ENCODE peak calls at places on chromosome X, in eight cellular contexts. Y is upper lobe of right lung; O is amniotic stem cell; S is stimulated activated CD4-positive, alpha-beta T cell treated with anti-CD3 and anti-CD28 coated beads, TNF-alpha, amount 100 ng/mL, for 48 hours; E is activated CD4-positive, CD25-positive, alpha-beta regulatory T cell treated with anti-CD3 and anti-CD28 coated beads, Interleukin-2, amount 50 U/mL, for 72 hours; Z is fibroblast of lung; I is DMS 273 treated with DMSO at 0.1 percent for 48 hours; G is lower lobe of right lung. D is an unnamed sample.

GRCh38 chrX:1673337-1673736 is 58.5 kb downstream of the ASMT start:
- DNase-seq in O (no peak), Y (peak; percentile 22), S (no peak), G (no peak), E (no peak), Z (no peak), I (no peak), D (peak; percentile 34)

GRCh38 chrX:39721570-39722279 is 376.0 kb downstream of the BCOR start:
- DNase-seq in Z (peak; percentile 87), E (no peak), I (no peak), Y (no peak), S (no peak), G (no peak), O (no peak), D (peak; percentile 83)

GRCh38 chrX:138298268-138298667 is 413.2 kb downstream of the FGF13 start:
- DNase-seq in E (no peak), I (no peak), Y (no peak), Z (no peak), O (no peak), S (no peak), G (no peak), D (no peak)

GRCh38 chrX:122220644-122221373 is 963.3 kb upstream of the GRIA3 start:
- DNase-seq in O (no peak), E (no peak), I (no peak), Z (no peak), Y (no peak), S (no peak), G (no peak), D (no peak)

GRCh38 chrX:310621-311155 is 7.9 kb downstream of the GTPBP6 start:
- DNase-seq in O (no peak), E (no peak), S (no peak), Z (no peak), Y (peak; percentile 53), G (peak; percentile 32), I (no peak), D (no peak)

GRCh38 chrX:133045986-133046385 is 50.9 kb downstream of the USP26 start:
- DNase-seq in O (peak; percentile 14), Y (no peak), G (no peak), S (no peak), I (no peak), Z (peak; percentile 14), E (no peak), D (peak; percentile 35)

GRCh38 chrX:126701380-126701779 is 118.1 kb upstream of the PRR32 start:
- DNase-seq in Z (no peak), E (no peak), Y (no peak), I (no peak), S (no peak), O (no peak), G (no peak), D (no peak)

GRCh38 chrX:42119076-42119475 is 195.7 kb upstream of the CASK start:
- DNase-seq in Z (peak; percentile 71), S (no peak), O (no peak), G (no peak), E (no peak), Y (no peak), I (peak; percentile 77), D (peak; percentile 68)